ENCODE peak calls at places on chromosomes 2 and 18, in five cellular contexts. P is HepG2, X is HCT116, W is SK-N-SH, T is H1. B is an unnamed sample.

GRCh38 chr2:174623690-174624089 is 26.1 kb upstream of the WIPF1 start:
- DNase-seq in T (no peak), W (no peak), P (no peak), X (no peak), B (no peak)

GRCh38 chr2:72913531-72914225 is 3.6 kb upstream of the EMX1 start:
- DNase-seq in T (no peak), W (no peak), P (no peak), X (no peak), B (no peak)

GRCh38 chr2:224894356-224894755 is 147.9 kb downstream of the DOCK10 start:
- DNase-seq in T (no peak), W (no peak), X (no peak), P (no peak), B (no peak)

GRCh38 chr2:98505311-98505808 is 60.7 kb downstream of the INPP4A start:
- DNase-seq in X (no peak), P (no peak), W (no peak), T (no peak), B (no peak)

GRCh38 chr18:28127763-28128737 is 48.9 kb downstream of the CDH2 start:
- DNase-seq in T (no peak), P (peak), X (no peak), W (no peak), B (no peak)

GRCh38 chr2:231489990-231490389 is 25.7 kb upstream of the NCL start:
- DNase-seq in X (no peak), T (no peak), W (no peak), P (no peak), B (peak)

GRCh38 chr2:237324446-237325236 is 89.3 kb downstream of the COL6A3 start:
- DNase-seq in P (no peak), W (no peak), X (no peak), T (no peak), B (no peak)

GRCh38 chr18:12744103-12744502 is 41.3 kb downstream of the PSMG2 start:
- DNase-seq in T (no peak), X (peak), P (peak), W (peak), B (peak)

GRCh38 chr2:12717988-12718661 is 1.4 kb downstream of the TRIB2 start:
- DNase-seq in X (no peak), P (no peak), T (no peak), W (peak), B (no peak)

GRCh38 chr18:7566244-7566586 is 901 bp upstream of the PTPRM start:
- DNase-seq in T (no peak), X (no peak), W (no peak), P (no peak), B (no peak)

DNA sequence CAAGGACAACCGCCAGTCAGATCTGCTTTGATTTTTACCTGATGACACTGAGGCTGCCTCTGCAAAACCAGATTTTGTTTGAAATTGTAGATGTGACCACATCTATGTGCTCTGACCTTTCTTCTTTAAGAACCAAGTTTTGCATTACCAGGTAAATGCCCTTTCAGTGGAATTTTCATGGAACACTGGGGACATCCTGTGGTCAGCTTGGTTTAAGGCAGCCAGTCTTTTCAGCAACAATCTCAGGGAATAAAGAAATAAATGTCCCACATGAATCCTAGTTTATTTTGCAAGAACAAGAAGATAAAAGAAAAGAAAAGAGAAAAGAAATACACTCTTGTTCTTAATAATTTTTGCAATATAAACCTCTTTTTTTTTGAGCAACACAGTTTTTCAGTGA is 90.6 kb downstream of the POU3F3 start:
- DNase-seq in X (peak), T (no peak), W (peak), P (peak), B (peak)
- TF ChIP-seq JUND in X (no peak), T (no peak), W (no peak), P (no peak), B (no peak)

DNA sequence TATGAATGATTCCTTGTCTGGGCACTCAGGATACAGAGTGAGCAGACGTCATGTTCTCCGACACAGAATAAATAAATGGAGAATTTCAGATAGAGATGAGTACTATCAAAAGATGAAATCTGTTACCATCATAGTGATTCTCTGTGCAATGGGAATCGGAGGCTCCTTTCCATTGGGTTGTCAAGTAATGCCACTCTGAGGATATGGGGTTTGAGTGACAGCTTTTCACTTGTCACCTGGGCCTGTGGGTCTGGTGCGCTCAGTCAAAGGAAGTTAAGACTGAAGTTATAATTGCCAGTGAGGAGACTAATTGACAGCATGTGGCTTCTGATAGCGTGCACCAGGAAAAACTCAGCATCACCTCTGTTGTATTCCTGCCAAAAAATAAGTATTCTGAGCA is 387.2 kb downstream of the SOX11 start:
- DNase-seq in X (no peak), P (no peak), T (no peak), W (no peak), B (no peak)
- TF ChIP-seq JUND in X (no peak), P (no peak), T (no peak), W (no peak), B (no peak)

GRCh38 chr2:189408294-189408693 is 33.0 kb upstream of the WDR75 start:
- DNase-seq in T (no peak), X (no peak), W (peak), P (no peak), B (no peak)
- TF ChIP-seq JUND in T (no peak), X (no peak), W (peak), P (no peak), B (no peak)

GRCh38 chr2:229689307-229689839 is 25.0 kb downstream of the DNER start:
- DNase-seq in T (no peak), P (no peak), W (no peak), X (no peak), B (no peak)
- TF ChIP-seq JUND in T (no peak), P (no peak), W (no peak), X (no peak), B (no peak)

GRCh38 chr2:111161971-111162370 is 41.3 kb downstream of the BCL2L11 start:
- DNase-seq in P (no peak), X (no peak), T (no peak), W (peak), B (no peak)

GRCh38 chr2:111160758-111161157 is 40.0 kb downstream of the BCL2L11 start:
- DNase-seq in P (no peak), W (no peak), T (no peak), X (no peak), B (no peak)

GRCh38 chr2:111157798-111158197 is 37.1 kb downstream of the BCL2L11 start:
- DNase-seq in P (no peak), T (no peak), X (no peak), W (no peak), B (no peak)

GRCh38 chr2:111157071-111157661 is 36.5 kb downstream of the BCL2L11 start:
- DNase-seq in P (no peak), W (no peak), X (no peak), T (no peak), B (no peak)

GRCh38 chr2:111159640-111160039 is 38.9 kb downstream of the BCL2L11 start:
- DNase-seq in W (no peak), T (no peak), P (no peak), X (no peak), B (no peak)
- TF ChIP-seq JUND in W (no peak), T (no peak), P (no peak), X (no peak), B (no peak)

GRCh38 chr18:34660572-34660971 is 49.5 kb upstream of the DTNA start:
- DNase-seq in X (no peak), T (no peak), W (no peak), P (no peak), B (no peak)

GRCh38 chr18:34655131-34655530 is 55.0 kb upstream of the DTNA start:
- DNase-seq in T (no peak), X (no peak), P (no peak), W (no peak), B (no peak)

GRCh38 chr18:34661464-34662087 is 48.5 kb upstream of the DTNA start:
- DNase-seq in P (peak), X (peak), W (peak), T (no peak), B (peak)

GRCh38 chr18:34658101-34658500 is 52.0 kb upstream of the DTNA start:
- DNase-seq in W (no peak), T (no peak), P (no peak), X (no peak), B (no peak)

DNA sequence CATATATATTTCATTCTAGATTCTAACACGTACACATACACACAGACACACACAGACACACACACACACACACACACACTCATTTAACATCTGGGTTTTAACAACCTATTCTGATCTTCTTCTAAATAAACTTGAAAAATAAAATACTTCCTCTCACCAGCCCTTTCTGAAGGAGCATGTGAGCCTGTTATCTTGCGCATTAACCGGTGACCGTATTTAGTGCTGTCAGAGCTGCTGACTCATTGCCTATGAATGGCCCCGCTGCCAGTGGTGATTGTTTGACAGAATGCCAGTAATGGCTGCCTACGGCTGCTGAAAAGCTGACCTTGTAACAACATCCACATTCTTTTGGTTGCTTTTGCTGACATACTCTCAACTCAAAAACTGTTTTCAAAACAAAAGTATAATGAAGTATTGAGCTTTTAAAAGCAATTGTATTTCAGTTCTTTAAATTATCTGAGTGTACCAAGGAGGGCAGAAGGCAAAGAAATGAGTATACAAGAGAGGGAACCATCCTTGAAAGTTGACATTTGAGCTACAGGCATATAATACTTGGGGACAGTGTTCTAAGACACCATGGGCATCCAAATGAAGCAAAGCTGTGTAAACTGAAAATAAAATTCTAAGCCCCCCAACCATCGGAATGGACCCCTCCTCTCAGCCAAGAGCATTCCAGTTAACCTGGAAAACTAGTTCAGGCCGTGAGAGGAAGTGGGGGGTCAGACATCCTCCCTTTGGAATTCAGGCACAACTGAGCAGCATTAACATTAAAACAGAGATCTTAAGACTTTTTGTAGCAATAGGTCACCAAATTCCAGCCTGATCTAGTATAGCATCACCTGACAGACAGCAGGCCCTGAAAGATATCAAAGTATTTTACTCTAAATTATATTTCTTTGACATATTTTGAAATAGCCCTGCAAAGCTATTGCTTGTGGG is 50.2 kb upstream of the DTNA start:
- DNase-seq in P (peak), X (peak), W (peak), T (peak), B (peak)
- TF ChIP-seq JUND in P (no peak), X (peak), W (peak), T (peak), B (no peak)

GRCh38 chr2:230170532-230170931 is 49.3 kb downstream of the SP110 start:
- DNase-seq in P (no peak), W (no peak), T (no peak), X (no peak), B (no peak)
- TF ChIP-seq JUND in P (no peak), W (no peak), T (no peak), X (no peak), B (no peak)

B was measured in T47D.